ENCODE peak calls at places on chromosomes 12 and 14, in six cellular contexts. K is WTC11, X is RWPE1, O is astrocyte of the spinal cord, N is PC-3, U is tibial artery. A is an unnamed sample.
A peak's percentile ranks its signal among the peaks of the same experiment; 100 is the strongest.

GRCh38 chr12:104454997-104455396 is 1.8 kb upstream of the CHST11 start:
- DNase-seq in N (peak; percentile 88), U (no peak), X (peak; percentile 93), K (no peak), O (peak; percentile 58), A (no peak)

GRCh38 chr14:74988131-74988530 is 14.6 kb upstream of the EIF2B2 start:
- DNase-seq in O (peak; percentile 73), U (no peak), X (peak; percentile 82), K (no peak), N (peak; percentile 93), A (no peak)

GRCh38 chr14:57961793-57962075 is 95.8 kb upstream of the SLC35F4 start:
- DNase-seq in X (no peak), K (no peak), U (no peak), N (no peak), O (no peak), A (no peak)

GRCh38 chr12:25743679-25744078 is 190.6 kb upstream of the LMNTD1 start:
- DNase-seq in U (no peak), N (no peak), O (no peak), X (no peak), K (no peak), A (no peak)

GRCh38 chr12:118102070-118102469 is 1.7 kb downstream of the VSIG10 start:
- DNase-seq in O (no peak), X (peak; percentile 89), K (no peak), N (peak; percentile 93), U (no peak), A (no peak)

GRCh38 chr14:104341532-104342434 is 203.4 kb downstream of the KIF26A start:
- DNase-seq in O (no peak), X (peak; percentile 79), U (no peak), K (peak; percentile 86), N (peak; percentile 79), A (peak; percentile 93)

GRCh38 chr12:48972213-48973021 is 882 bp upstream of the WNT10B start:
- DNase-seq in N (no peak), O (no peak), X (no peak), U (no peak), K (no peak), A (no peak)

GRCh38 chr12:124745891-124746570 is 117.6 kb downstream of the SCARB1 start:
- DNase-seq in X (peak; percentile 79), U (peak; percentile 95), K (peak; percentile 84), O (peak; percentile 96), N (peak; percentile 94), A (peak; percentile 94)

GRCh38 chr14:23547924-23548323 is 3.6 kb downstream of the ZFHX2 start:
- DNase-seq in O (no peak), X (no peak), U (no peak), K (no peak), N (no peak), A (no peak)

GRCh38 chr12:113351089-113351488 is 7.3 kb upstream of the PLBD2 start:
- DNase-seq in U (no peak), X (no peak), N (no peak), O (no peak), K (no peak), A (no peak)

GRCh38 chr12:55631743-55632142 is 4.9 kb upstream of the OR10P1 start:
- DNase-seq in N (no peak), U (no peak), O (no peak), K (no peak), X (no peak), A (no peak)

GRCh38 chr12:3629082-3629830 is 123.7 kb downstream of the CRACR2A start:
- DNase-seq in O (no peak), K (no peak), X (no peak), U (no peak), N (no peak), A (no peak)

GRCh38 chr12:77893918-77894317 is 63.2 kb downstream of the NAV3 start:
- DNase-seq in K (no peak), X (no peak), U (no peak), N (peak; percentile 39), O (peak; percentile 42), A (no peak)

GRCh38 chr12:123599310-123599709 is 2.6 kb upstream of the DDX55 start:
- DNase-seq in X (no peak), O (no peak), U (no peak), N (no peak), K (no peak), A (no peak)

GRCh38 chr14:85050180-85050579 is 479.8 kb upstream of the FLRT2 start:
- DNase-seq in X (no peak), N (no peak), O (no peak), K (no peak), U (no peak), A (no peak)

GRCh38 chr14:69087061-69087461 is 65.9 kb downstream of the DCAF5 start:
- DNase-seq in U (no peak), N (no peak), K (no peak), X (no peak), O (peak; percentile 45), A (no peak)

GRCh38 chr14:70721542-70721941 is 79.8 kb downstream of the TTC9 start:
- DNase-seq in K (no peak), U (no peak), O (no peak), N (peak; percentile 9), X (no peak), A (no peak)

GRCh38 chr12:110171186-110171538 is 47.0 kb downstream of the IFT81 start:
- DNase-seq in K (no peak), N (no peak), X (no peak), U (no peak), O (no peak), A (no peak)

GRCh38 chr14:61503167-61503801 is 181.9 kb downstream of the PRKCH start:
- DNase-seq in N (no peak), U (no peak), X (no peak), K (no peak), O (peak; percentile 53), A (no peak)

GRCh38 chr14:100713720-100714119 is 13.0 kb upstream of the DLK1 start:
- DNase-seq in X (no peak), N (no peak), O (no peak), K (no peak), U (no peak), A (no peak)

GRCh38 chr14:76022991-76023390 is 37.4 kb downstream of the IFT43 start:
- DNase-seq in K (no peak), U (no peak), N (no peak), O (no peak), X (no peak), A (no peak)

GRCh38 chr12:95943231-95943842 is at the start of gene AMDHD1:
- DNase-seq in K (peak; percentile 65), N (peak; percentile 58), X (peak; percentile 53), U (peak; percentile 27), O (peak; percentile 42), A (peak; percentile 84)
- TF ChIP-seq CTCF in K (no peak), N (no peak), X (peak; percentile 25), U (no peak), O (no peak), A (peak; percentile 26)

GRCh38 chr12:22979854-22980253 is 354.9 kb downstream of the ETNK1 start:
- DNase-seq in O (no peak), U (no peak), N (no peak), X (no peak), K (no peak), A (no peak)
- TF ChIP-seq CTCF in O (no peak), U (no peak), N (no peak), X (no peak), K (no peak), A (no peak)

GRCh38 chr12:120659151-120659525 is 18.7 kb downstream of the CABP1 start:
- DNase-seq in U (no peak), O (no peak), N (no peak), X (no peak), K (no peak), A (no peak)
- TF ChIP-seq CTCF in U (no peak), O (no peak), N (no peak), X (no peak), K (no peak), A (no peak)

GRCh38 chr14:37196604-37197420 is 925 bp upstream of the MIPOL1 start:
- DNase-seq in K (no peak), N (peak; percentile 26), U (no peak), X (no peak), O (no peak), A (no peak)

GRCh38 chr14:37198907-37199306 is 1.2 kb downstream of the MIPOL1 start:
- DNase-seq in U (no peak), X (no peak), O (no peak), N (no peak), K (no peak), A (no peak)

GRCh38 chr14:37198273-37198598 is 499 bp downstream of the MIPOL1 start:
- DNase-seq in U (no peak), N (no peak), X (no peak), O (no peak), K (no peak), A (no peak)

GRCh38 chr14:37195327-37195726 is 2.4 kb upstream of the MIPOL1 start:
- DNase-seq in N (peak; percentile 91), X (no peak), U (no peak), K (no peak), O (peak; percentile 30), A (no peak)

DNA sequence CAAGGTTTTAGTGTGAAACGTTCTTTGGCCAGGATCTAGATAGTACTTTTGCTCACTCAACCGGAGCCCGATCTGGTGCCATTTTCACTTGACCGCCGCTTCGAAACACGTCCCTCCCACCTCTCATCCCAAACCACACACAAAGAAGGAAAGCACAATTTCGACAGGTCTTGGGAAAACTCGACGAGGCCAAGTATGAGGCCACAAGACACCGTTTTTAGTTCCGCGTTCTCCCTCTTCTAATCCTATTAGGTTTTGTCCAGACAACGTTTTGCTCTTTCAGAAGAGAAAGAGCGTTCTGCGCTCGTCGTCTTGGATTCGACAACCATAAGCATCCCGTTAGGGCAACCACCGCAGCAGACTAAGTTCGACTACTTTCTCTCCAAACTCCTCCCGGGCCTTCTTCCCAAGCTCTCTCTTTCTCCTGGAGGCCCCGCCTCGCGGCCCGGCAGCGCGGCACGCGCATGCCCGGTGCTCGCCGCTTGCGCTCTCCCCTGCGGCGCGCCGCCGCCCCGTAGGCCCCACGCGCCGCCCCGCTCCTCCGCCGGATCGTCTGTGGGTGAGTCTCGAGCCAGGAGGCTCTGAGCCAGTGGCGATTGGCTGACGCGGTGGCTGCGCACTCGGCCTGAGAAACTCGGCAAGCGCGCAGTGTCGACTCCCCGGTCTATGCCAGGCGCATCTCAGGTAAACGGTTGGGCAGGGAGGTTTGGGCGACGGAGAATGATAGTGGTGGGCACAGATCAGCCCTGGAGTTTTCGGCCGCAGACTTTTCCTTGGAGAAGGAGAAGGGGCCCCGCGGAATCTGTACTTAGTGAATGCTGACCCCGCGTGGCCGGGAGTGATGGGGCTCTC is at the start of gene MIPOL1:
- DNase-seq in N (peak; percentile 93), K (peak; percentile 60), U (peak; percentile 73), X (peak; percentile 81), O (peak; percentile 91), A (peak; percentile 59)
- TF ChIP-seq CTCF in N (peak; percentile 67), K (no peak), U (peak; percentile 21), X (peak; percentile 45), O (peak; percentile 43), A (peak; percentile 25)

DNA sequence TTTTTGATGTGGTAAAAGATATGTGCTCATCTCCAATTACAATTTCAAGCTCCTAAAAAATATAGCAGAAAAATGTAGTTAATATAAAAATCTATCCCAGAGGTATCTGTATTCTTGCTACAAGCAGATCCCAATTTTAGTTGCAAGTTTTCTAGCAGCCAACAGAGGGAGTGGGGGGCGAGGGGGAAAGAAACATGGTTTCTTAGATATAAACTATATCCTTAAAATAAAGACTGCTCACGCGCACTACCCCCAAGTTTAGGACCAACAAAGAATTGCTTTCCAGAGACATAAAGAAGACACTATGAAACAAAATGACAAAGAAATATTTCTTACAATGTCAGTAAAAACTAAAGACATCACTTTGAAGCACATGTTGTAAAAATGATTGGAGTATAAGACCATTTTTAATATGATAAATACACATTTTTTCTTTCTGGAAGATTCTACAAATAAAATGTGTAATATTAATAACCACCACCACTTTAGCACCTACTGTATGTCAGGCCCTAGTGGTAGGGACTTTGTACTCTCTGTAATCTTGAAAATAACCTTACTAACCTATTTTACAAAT is 5.4 kb downstream of the MAGOHB start:
- DNase-seq in N (peak; percentile 25), O (peak; percentile 29), U (no peak), X (peak; percentile 13), K (no peak), A (peak; percentile 9)
- TF ChIP-seq CTCF in N (peak; percentile 54), O (peak; percentile 46), U (no peak), X (no peak), K (no peak), A (peak; percentile 33)

A was measured in BE2C.